ENCODE peak calls at places on chromosomes 6 and 20, in five cellular contexts. A, G, P, K and R are unnamed samples.

GRCh38 chr6:43172127-43173007 is 1.3 kb downstream of the SRF start:
- DNase-seq in P (no peak), K (peak; percentile 38), A (peak; percentile 33), G (peak; percentile 7), R (peak; percentile 49)

GRCh38 chr6:50924758-50925157 is 106.1 kb downstream of the TFAP2B start:
- DNase-seq in A (no peak), K (no peak), P (no peak), G (no peak), R (no peak)

GRCh38 chr20:17715075-17715474 is 15.3 kb downstream of the BANF2 start:
- DNase-seq in G (no peak), A (no peak), P (no peak), K (no peak), R (no peak)

GRCh38 chr6:159691133-159691962 is 1.7 kb downstream of the SOD2 start:
- DNase-seq in K (peak; percentile 97), A (peak; percentile 96), P (no peak), G (peak; percentile 37), R (no peak)

GRCh38 chr20:17485017-17485416 is 46.2 kb downstream of the BFSP1 start:
- DNase-seq in G (no peak), A (no peak), K (no peak), P (no peak), R (no peak)

GRCh38 chr6:71197267-71197666 is 91.3 kb upstream of the OGFRL1 start:
- DNase-seq in A (peak; percentile 82), K (no peak), G (no peak), P (no peak), R (no peak)

GRCh38 chr20:45592574-45593189 is 13.6 kb upstream of the WFDC8 start:
- DNase-seq in G (peak; percentile 82), K (peak; percentile 29), A (peak; percentile 36), P (no peak), R (peak; percentile 41)

GRCh38 chr20:10634683-10635411 is 39.0 kb downstream of the JAG1 start:
- DNase-seq in P (no peak), A (peak; percentile 91), K (peak; percentile 60), G (no peak), R (no peak)

GRCh38 chr6:39422273-39422672 is 99.8 kb upstream of the KCNK16 start:
- DNase-seq in G (no peak), P (no peak), K (peak; percentile 15), A (no peak), R (no peak)

GRCh38 chr6:24340998-24341934 is 16.6 kb downstream of the DCDC2 start:
- DNase-seq in A (peak; percentile 18), K (no peak), G (no peak), P (no peak), R (no peak)

GRCh38 chr20:63165538-63166422 is 50.2 kb downstream of the YTHDF1 start:
- DNase-seq in G (no peak), A (no peak), K (no peak), P (no peak), R (no peak)

GRCh38 chr6:129683606-129684322 is 26.2 kb downstream of the ARHGAP18 start:
- DNase-seq in A (peak; percentile 99), G (peak; percentile 95), K (peak; percentile 99), P (peak; percentile 93), R (peak; percentile 31)

GRCh38 chr6:119324718-119325117 is 24.8 kb downstream of the MAN1A1 start:
- DNase-seq in K (no peak), G (no peak), A (no peak), P (no peak), R (no peak)

GRCh38 chr20:2385496-2385895 is 4.8 kb downstream of the TGM6 start:
- DNase-seq in P (no peak), G (no peak), A (no peak), K (no peak), R (no peak)

GRCh38 chr20:32973077-32973717 is 31.0 kb downstream of the SUN5 start:
- DNase-seq in K (no peak), A (no peak), G (no peak), P (no peak), R (no peak)

GRCh38 chr6:11770546-11771466 is 7.8 kb downstream of the ADTRP start:
- DNase-seq in A (peak; percentile 100), K (peak; percentile 99), G (peak; percentile 41), P (peak; percentile 80), R (no peak)

GRCh38 chr6:80547827-80548226 is 441.4 kb downstream of the BCKDHB start:
- DNase-seq in G (no peak), K (peak; percentile 61), P (no peak), A (peak; percentile 59), R (no peak)

GRCh38 chr6:7085911-7086310 is 21.9 kb upstream of the RREB1 start:
- DNase-seq in K (peak; percentile 7), G (peak; percentile 71), A (no peak), P (peak; percentile 64), R (no peak)

GRCh38 chr6:142482249-142482648 is 180.4 kb downstream of the ADGRG6 start:
- DNase-seq in G (no peak), A (peak; percentile 3), P (no peak), K (no peak), R (no peak)

GRCh38 chr6:44576132-44576601 is 188.7 kb downstream of the CDC5L start:
- DNase-seq in P (no peak), G (no peak), K (peak; percentile 61), A (no peak), R (no peak)

GRCh38 chr6:38156818-38157565 is 337.5 kb downstream of the ZFAND3 start:
- DNase-seq in A (no peak), G (no peak), K (no peak), P (no peak), R (no peak)

GRCh38 chr6:46184114-46184513 is 13.3 kb upstream of the ENPP5 start:
- DNase-seq in G (no peak), P (no peak), K (peak; percentile 92), A (peak; percentile 57), R (no peak)

GRCh38 chr6:1463275-1463674 is 73.9 kb downstream of the FOXF2 start:
- DNase-seq in G (no peak), A (no peak), K (no peak), P (no peak), R (no peak)

GRCh38 chr20:25227317-25227831 is 20.5 kb upstream of the PYGB start:
- DNase-seq in P (no peak), K (peak; percentile 86), G (no peak), A (peak; percentile 91), R (no peak)

GRCh38 chr6:101386982-101387381 is 6.5 kb upstream of the GRIK2 start:
- DNase-seq in K (no peak), P (no peak), G (no peak), A (no peak), R (peak; percentile 11)
- TF ChIP-seq CTCF in K (peak; percentile 16), P (no peak), G (no peak), A (peak; percentile 44), R (peak; percentile 44)

GRCh38 chr6:89313006-89313405 is 2.1 kb downstream of the GABRR2 start:
- DNase-seq in P (no peak), A (peak; percentile 83), K (peak; percentile 86), G (no peak), R (no peak)

GRCh38 chr6:89310929-89311328 is 4.2 kb downstream of the GABRR2 start:
- DNase-seq in A (peak; percentile 87), G (no peak), K (no peak), P (no peak), R (no peak)

GRCh38 chr6:89314692-89315091 is 407 bp downstream of the GABRR2 start:
- DNase-seq in K (no peak), P (no peak), G (no peak), A (no peak), R (no peak)

GRCh38 chr6:89311530-89311852 is 3.6 kb downstream of the GABRR2 start:
- DNase-seq in A (no peak), K (no peak), P (no peak), G (no peak), R (no peak)

GRCh38 chr6:89311853-89312531 is 3.1 kb downstream of the GABRR2 start:
- DNase-seq in K (peak; percentile 88), A (peak; percentile 45), P (no peak), G (no peak), R (peak; percentile 54)
- TF ChIP-seq CTCF in K (peak; percentile 64), A (peak; percentile 58), P (no peak), G (no peak), R (no peak)

GRCh38 chr6:153814136-153814535 is 224.9 kb upstream of the OPRM1 start:
- DNase-seq in P (no peak), G (no peak), A (no peak), K (no peak), R (no peak)
- TF ChIP-seq CTCF in P (no peak), G (peak; percentile 6), A (no peak), K (no peak), R (peak; percentile 27)

DNA sequence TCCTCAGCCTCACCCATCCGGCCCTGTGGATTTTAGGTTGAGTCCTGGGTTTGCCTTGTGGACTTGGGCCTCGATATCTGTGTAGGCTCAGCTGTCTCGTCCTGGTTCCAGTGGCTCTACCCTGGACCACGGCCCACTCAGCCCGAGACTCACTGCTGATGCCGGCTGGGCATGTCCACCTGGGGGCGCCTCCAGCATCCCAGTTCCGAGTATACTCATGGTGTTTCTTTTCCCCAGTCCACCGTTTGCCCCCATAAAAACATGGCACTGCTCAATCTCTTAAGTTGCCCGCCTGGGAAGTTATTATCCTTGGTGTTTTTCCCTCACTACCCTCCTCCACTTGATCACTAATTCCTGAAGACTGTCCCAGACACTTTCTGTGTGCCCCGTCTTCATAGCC is 99.1 kb downstream of the ARID1B start:
- DNase-seq in K (no peak), G (no peak), A (no peak), P (no peak), R (peak; percentile 51)
- TF ChIP-seq CTCF in K (peak; percentile 48), G (no peak), A (peak; percentile 53), P (no peak), R (peak; percentile 32)